ENCODE peak calls at places on chromosome 21, in ten cellular contexts. D is amygdala; C is MV-4-11; I is A172; J is CD8-positive, alpha-beta T cell; Y is stimulated activated CD4-positive, alpha-beta T cell treated with anti-CD3 and anti-CD28 coated beads, Interleukin-12 subunit alpha, Interleukin-12 subunit beta, amount 100 ng/mL, for 4 hours; E is neural crest cell; O is NCI-H510A treated with DMSO at 0.1 percent for 48 hours; R is EL; P is stimulated activated naive B cell treated with anti-CD40 and anti-IgM and Interleukin-4, amounts not matched to agents 10 μg/mL and 1 μg/mL and 100 μg/mL, for 72 hours. A is an unnamed sample.

GRCh38 chr21:20004353-20004752 is 993.9 kb upstream of the NCAM2 start:
- DNase-seq in D (no peak), C (peak; percentile 9), I (no peak), J (no peak), Y (no peak), E (no peak), O (no peak), R (no peak), P (no peak), A (no peak)

GRCh38 chr21:46035809-46036695 is 54.5 kb downstream of the COL6A1 start:
- DNase-seq in D (no peak), C (no peak), I (no peak), J (no peak), Y (no peak), E (no peak), O (no peak), R (peak; percentile 81), P (no peak), A (no peak)

GRCh38 chr21:45030637-45031218 is 43.7 kb upstream of the ADARB1 start:
- DNase-seq in D (no peak), C (no peak), I (no peak), J (no peak), Y (no peak), E (no peak), O (no peak), R (peak; percentile 30), P (no peak), A (peak; percentile 45)

GRCh38 chr21:41777934-41778815 is 11.3 kb upstream of the RIPK4 start:
- DNase-seq in D (peak; percentile 40), C (peak; percentile 21), I (peak; percentile 85), J (no peak), Y (no peak), E (peak; percentile 89), O (peak; percentile 46), R (peak; percentile 87), P (no peak), A (peak; percentile 94)

GRCh38 chr21:42417533-42417932 is 13.8 kb downstream of the UBASH3A start:
- DNase-seq in D (no peak), C (no peak), I (no peak), J (no peak), Y (no peak), E (no peak), O (no peak), R (no peak), P (no peak), A (no peak)

GRCh38 chr21:29477941-29478340 is 179.2 kb downstream of the BACH1 start:
- DNase-seq in D (no peak), C (peak; percentile 91), I (no peak), J (no peak), Y (no peak), E (no peak), O (no peak), R (peak; percentile 56), P (no peak), A (peak; percentile 71)

GRCh38 chr21:16913010-16913409 is 599.8 kb upstream of the CXADR start:
- DNase-seq in D (no peak), C (no peak), I (peak; percentile 8), J (no peak), Y (no peak), E (no peak), O (no peak), R (no peak), P (no peak), A (no peak)

GRCh38 chr21:31885146-31885545 is 12.3 kb downstream of the HUNK start:
- DNase-seq in D (no peak), C (no peak), I (no peak), J (no peak), Y (no peak), E (no peak), O (no peak), R (no peak), P (no peak), A (no peak)

GRCh38 chr21:38712076-38712475 is 93.7 kb upstream of the ETS2 start:
- DNase-seq in D (no peak), C (peak; percentile 43), I (peak; percentile 67), J (no peak), Y (no peak), E (peak; percentile 7), O (peak; percentile 75), R (peak; percentile 28), P (no peak), A (peak; percentile 69)

GRCh38 chr21:35206141-35207125 is 157.3 kb upstream of the RUNX1 start:
- DNase-seq in D (no peak), C (peak; percentile 59), I (peak; percentile 92), J (no peak), Y (no peak), E (no peak), O (peak; percentile 37), R (no peak), P (peak; percentile 24), A (no peak)

GRCh38 chr21:38266732-38267131 is 9.9 kb downstream of the KCNJ15 start:
- DNase-seq in D (no peak), C (no peak), I (peak; percentile 53), J (no peak), Y (no peak), E (no peak), O (no peak), R (peak; percentile 65), P (no peak), A (peak; percentile 73)

GRCh38 chr21:27569091-27569490 is 602.2 kb upstream of the ADAMTS5 start:
- DNase-seq in D (no peak), C (no peak), I (no peak), J (no peak), Y (no peak), E (no peak), O (no peak), R (peak; percentile 49), P (no peak), A (peak; percentile 34)

GRCh38 chr21:36790616-36791015 is 91.7 kb downstream of the SIM2 start:
- DNase-seq in D (no peak), C (peak; percentile 30), I (no peak), J (no peak), Y (no peak), E (no peak), O (no peak), R (no peak), P (no peak), A (no peak)

GRCh38 chr21:31429500-31429899 is 85.4 kb upstream of the TIAM1 start:
- DNase-seq in D (no peak), C (no peak), I (no peak), J (no peak), Y (no peak), E (no peak), O (no peak), R (no peak), P (no peak), A (no peak)

GRCh38 chr21:39053126-39053525 is 130.1 kb downstream of the PSMG1 start:
- DNase-seq in D (no peak), C (no peak), I (no peak), J (no peak), Y (no peak), E (no peak), O (no peak), R (no peak), P (no peak), A (no peak)

GRCh38 chr21:46207920-46208571 is 20.5 kb downstream of the LSS start:
- DNase-seq in D (no peak), C (no peak), I (no peak), J (no peak), Y (no peak), E (no peak), O (no peak), R (no peak), P (no peak), A (no peak)

GRCh38 chr21:36630485-36631206 is 68.3 kb upstream of the SIM2 start:
- DNase-seq in D (no peak), C (peak; percentile 5), I (peak; percentile 61), J (peak; percentile 8), Y (peak; percentile 70), E (peak; percentile 75), O (peak; percentile 29), R (peak; percentile 52), P (peak; percentile 11), A (peak; percentile 42)

GRCh38 chr21:44445413-44445812 is 9.9 kb upstream of the LRRC3 start:
- DNase-seq in D (no peak), C (no peak), I (no peak), J (no peak), Y (no peak), E (no peak), O (no peak), R (no peak), P (no peak), A (no peak)

GRCh38 chr21:35075546-35075945 is 26.4 kb upstream of the RUNX1 start:
- DNase-seq in D (no peak), C (peak; percentile 44), I (peak; percentile 93), J (no peak), Y (no peak), E (no peak), O (no peak), R (peak; percentile 73), P (no peak), A (peak; percentile 58)

GRCh38 chr21:36851121-36851520 is 115.3 kb downstream of the HLCS start:
- DNase-seq in D (no peak), C (no peak), I (no peak), J (no peak), Y (no peak), E (no peak), O (no peak), R (no peak), P (no peak), A (no peak)

GRCh38 chr21:15243356-15243755 is 178.6 kb upstream of the NRIP1 start:
- DNase-seq in D (no peak), C (no peak), I (no peak), J (no peak), Y (no peak), E (no peak), O (no peak), R (no peak), P (no peak), A (no peak)

GRCh38 chr21:37145635-37146111 is 72.6 kb downstream of the TTC3 start:
- DNase-seq in D (no peak), C (no peak), I (peak; percentile 62), J (no peak), Y (no peak), E (no peak), O (peak; percentile 8), R (peak; percentile 27), P (no peak), A (peak; percentile 7)

GRCh38 chr21:26833460-26833939 is 11.7 kb downstream of the ADAMTS1 start:
- DNase-seq in D (no peak), C (no peak), I (no peak), J (no peak), Y (no peak), E (no peak), O (no peak), R (no peak), P (no peak), A (peak; percentile 48)

GRCh38 chr21:41751621-41752020 is 15.2 kb downstream of the RIPK4 start:
- DNase-seq in D (no peak), C (no peak), I (peak; percentile 43), J (no peak), Y (no peak), E (no peak), O (peak; percentile 95), R (no peak), P (no peak), A (no peak)

A was measured in fibroblast of the aortic adventitia.